ENCODE peak calls at places on chromosomes 6 and 20, in ten cellular contexts. V, Y, M, P, Q, J, A, N, D and E are unnamed samples.

GRCh38 chr20:62376112-62377063 is 9.3 kb upstream of the LAMA5 start:
- DNase-seq in M (no peak), V (peak), A (peak), J (no peak), Y (no peak), N (no peak), D (no peak), P (no peak), Q (no peak), E (no peak)

GRCh38 chr6:133854633-133855598 is 34.0 kb upstream of the TCF21 start:
- DNase-seq in N (no peak), Q (no peak), M (no peak), A (no peak), J (no peak), Y (no peak), P (no peak), V (no peak), D (peak), E (no peak)

GRCh38 chr6:2448826-2449571 is 203.6 kb upstream of the GMDS start:
- DNase-seq in M (no peak), A (peak), N (peak), Y (peak), J (peak), P (no peak), Q (no peak), D (peak), V (no peak), E (no peak)

GRCh38 chr6:32176476-32177181 is 745 bp upstream of the AGPAT1 start:
- DNase-seq in P (no peak), Y (no peak), A (no peak), V (no peak), Q (no peak), M (no peak), N (peak), D (peak), J (no peak), E (no peak)

GRCh38 chr6:17469006-17469972 is 75.9 kb downstream of the CAP2 start:
- DNase-seq in Y (no peak), N (no peak), J (no peak), A (no peak), P (no peak), D (no peak), M (no peak), Q (no peak), V (no peak), E (no peak)

GRCh38 chr6:83430606-83431544 is at the start of gene ME1:
- DNase-seq in A (peak), J (peak), M (no peak), Y (no peak), Q (no peak), P (peak), V (peak), N (no peak), D (peak), E (no peak)

GRCh38 chr6:10478187-10479040 is 42.7 kb upstream of the GCNT2 start:
- DNase-seq in A (peak), P (no peak), V (no peak), Y (no peak), D (peak), Q (no peak), M (no peak), N (peak), J (no peak), E (no peak)

GRCh38 chr6:42366999-42367352 is 84.8 kb downstream of the TRERF1 start:
- DNase-seq in N (no peak), P (no peak), V (no peak), A (no peak), D (no peak), M (no peak), J (no peak), Y (no peak), Q (no peak), E (no peak)

GRCh38 chr20:51758978-51759544 is 9.1 kb downstream of the ATP9A start:
- DNase-seq in Y (no peak), D (peak), J (no peak), P (no peak), M (no peak), A (no peak), Q (no peak), V (no peak), N (no peak), E (no peak)

GRCh38 chr20:57089701-57090144 is 176.7 kb downstream of the BMP7 start:
- DNase-seq in A (peak), N (peak), M (peak), J (peak), V (peak), P (peak), Q (no peak), Y (peak), D (peak), E (peak)

GRCh38 chr6:106847116-106847515 is 127.4 kb downstream of the CD24 start:
- DNase-seq in A (no peak), J (no peak), M (no peak), V (no peak), P (no peak), Q (no peak), Y (no peak), N (no peak), D (no peak), E (no peak)

GRCh38 chr6:109224107-109224875 is 129.0 kb downstream of the CEP57L1 start:
- DNase-seq in M (no peak), P (no peak), J (no peak), Q (no peak), A (no peak), V (no peak), D (no peak), N (no peak), Y (no peak), E (no peak)

GRCh38 chr20:45088247-45088646 is 12.7 kb downstream of the KCNS1 start:
- DNase-seq in N (no peak), Y (no peak), Q (no peak), J (no peak), P (no peak), V (no peak), D (no peak), M (no peak), A (peak), E (no peak)

GRCh38 chr20:58995461-58996225 is 11.4 kb downstream of the CTSZ start:
- DNase-seq in N (no peak), V (no peak), P (no peak), D (peak), Q (no peak), A (no peak), M (no peak), J (no peak), Y (no peak), E (no peak)

GRCh38 chr6:56766806-56767178 is 124.1 kb upstream of the DST start:
- DNase-seq in M (no peak), N (no peak), Y (no peak), P (no peak), V (no peak), A (no peak), Q (no peak), D (no peak), J (no peak), E (no peak)

GRCh38 chr20:51622004-51622874 is 79.7 kb upstream of the NFATC2 start:
- DNase-seq in A (no peak), P (no peak), N (no peak), V (no peak), Y (no peak), D (no peak), M (no peak), J (no peak), Q (no peak), E (no peak)